ENCODE peak calls at places on chromosome 7, in four cellular contexts. S is A549, F is K562, V is GM12878. D is an unnamed sample.
A peak's percentile ranks its signal among the peaks of the same experiment; 100 is the strongest.

GRCh38 chr7:131493559-131493958 is 62.9 kb downstream of the PODXL start:
- DNase-seq in V (no peak), F (no peak), S (no peak), D (no peak)

GRCh38 chr7:78207262-78207661 is 408.7 kb downstream of the PHTF2 start:
- DNase-seq in S (no peak), V (no peak), F (no peak), D (no peak)

GRCh38 chr7:22108151-22108845 is 162.6 kb upstream of the CDCA7L start:
- DNase-seq in S (no peak), V (no peak), F (no peak), D (no peak)

GRCh38 chr7:44646176-44646920 is 39.9 kb downstream of the OGDH start:
- DNase-seq in F (no peak), S (no peak), V (no peak), D (no peak)

GRCh38 chr7:18495412-18496335 is at the start of gene HDAC9:
- DNase-seq in V (peak; percentile 56), F (no peak), S (no peak), D (no peak)

GRCh38 chr7:17185690-17186070 is 112.8 kb upstream of the AHR start:
- DNase-seq in S (peak; percentile 56), F (no peak), V (peak; percentile 59), D (no peak)

GRCh38 chr7:100464791-100465190 is 731 bp upstream of the SPACDR start:
- DNase-seq in F (no peak), S (no peak), V (no peak), D (no peak)

GRCh38 chr7:96321670-96322372 is at the start of gene SLC25A13:
- DNase-seq in V (peak; percentile 40), F (peak; percentile 99), S (peak; percentile 92), D (peak; percentile 86)

GRCh38 chr7:137882806-137883205 is 36.0 kb upstream of the DGKI start:
- DNase-seq in S (no peak), F (no peak), V (no peak), D (no peak)

GRCh38 chr7:158803226-158803944 is 25.9 kb downstream of the ESYT2 start:
- DNase-seq in S (no peak), F (no peak), V (no peak), D (no peak)

GRCh38 chr7:96093435-96093834 is 228.5 kb downstream of the SLC25A13 start:
- DNase-seq in V (no peak), F (no peak), S (peak; percentile 18), D (no peak)

GRCh38 chr7:116836911-116837310 is 25.5 kb upstream of the CAPZA2 start:
- DNase-seq in S (peak; percentile 25), V (no peak), F (no peak), D (no peak)

GRCh38 chr7:150327308-150327707 is 4.0 kb upstream of the ACTR3C start:
- DNase-seq in S (no peak), F (no peak), V (no peak), D (no peak)

GRCh38 chr7:49398730-49399129 is 374.7 kb upstream of the VWC2 start:
- DNase-seq in F (no peak), V (no peak), S (no peak), D (no peak)

GRCh38 chr7:99270702-99271101 is 1.9 kb upstream of the MYH16 start:
- DNase-seq in S (peak; percentile 41), F (no peak), V (no peak), D (peak; percentile 43)

GRCh38 chr7:110881731-110882130 is 209.2 kb upstream of the LRRN3 start:
- DNase-seq in F (no peak), V (no peak), S (no peak), D (no peak)

GRCh38 chr7:159035571-159036073 is 109.0 kb downstream of the VIPR2 start:
- DNase-seq in V (no peak), S (no peak), F (no peak), D (no peak)

GRCh38 chr7:75928600-75928939 is 13.6 kb downstream of the POR start:
- DNase-seq in V (peak; percentile 61), F (no peak), S (no peak), D (no peak)

GRCh38 chr7:102170417-102170970 is 116.2 kb upstream of the SH2B2 start:
- DNase-seq in F (no peak), V (no peak), S (no peak), D (no peak)

GRCh38 chr7:7793249-7793648 is 74.8 kb upstream of the RPA3 start:
- DNase-seq in F (no peak), V (no peak), S (no peak), D (no peak)

GRCh38 chr7:82388138-82388537 is 55.4 kb downstream of the CACNA2D1 start:
- DNase-seq in V (no peak), F (no peak), S (no peak), D (no peak)

GRCh38 chr7:82376739-82377138 is 66.8 kb downstream of the CACNA2D1 start:
- DNase-seq in S (no peak), F (no peak), V (no peak), D (no peak)

GRCh38 chr7:82384779-82385178 is 58.8 kb downstream of the CACNA2D1 start:
- DNase-seq in F (no peak), V (no peak), S (no peak), D (no peak)

GRCh38 chr7:82384051-82384464 is 59.5 kb downstream of the CACNA2D1 start:
- DNase-seq in V (peak; percentile 28), S (no peak), F (no peak), D (no peak)

DNA sequence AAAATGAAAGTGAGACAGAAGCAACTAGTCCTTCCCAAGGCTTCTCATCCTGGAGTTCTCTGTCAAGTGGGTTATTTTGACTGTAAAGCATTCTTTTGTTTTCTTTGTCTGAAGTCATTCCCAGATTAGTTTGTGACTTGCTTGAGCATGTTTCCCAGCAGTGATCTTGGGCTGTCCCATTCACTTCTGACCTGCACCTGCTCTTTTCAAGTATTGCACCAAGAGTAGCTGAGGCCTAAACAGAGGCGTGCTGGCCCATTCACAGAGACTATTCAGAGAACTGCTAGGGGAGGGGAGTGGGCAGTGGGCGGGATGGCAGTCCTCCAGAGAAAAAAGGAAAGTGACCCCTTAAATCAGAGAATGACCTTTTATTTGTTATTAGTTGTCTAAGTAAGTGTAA is 61.3 kb downstream of the CACNA2D1 start:
- DNase-seq in F (no peak), V (no peak), S (no peak), D (no peak)
- TF ChIP-seq CHD4 in F (no peak), V (no peak), S (no peak), D (no peak)

GRCh38 chr7:142228681-142229080 is 29.2 kb downstream of the PRSS58 start:
- DNase-seq in F (no peak), V (no peak), S (no peak), D (no peak)

GRCh38 chr7:142231716-142232115 is 26.1 kb downstream of the PRSS58 start:
- DNase-seq in F (peak; percentile 31), V (no peak), S (peak; percentile 51), D (peak; percentile 20)
- TF ChIP-seq CHD4 in F (no peak), V (no peak), S (no peak), D (no peak)

DNA sequence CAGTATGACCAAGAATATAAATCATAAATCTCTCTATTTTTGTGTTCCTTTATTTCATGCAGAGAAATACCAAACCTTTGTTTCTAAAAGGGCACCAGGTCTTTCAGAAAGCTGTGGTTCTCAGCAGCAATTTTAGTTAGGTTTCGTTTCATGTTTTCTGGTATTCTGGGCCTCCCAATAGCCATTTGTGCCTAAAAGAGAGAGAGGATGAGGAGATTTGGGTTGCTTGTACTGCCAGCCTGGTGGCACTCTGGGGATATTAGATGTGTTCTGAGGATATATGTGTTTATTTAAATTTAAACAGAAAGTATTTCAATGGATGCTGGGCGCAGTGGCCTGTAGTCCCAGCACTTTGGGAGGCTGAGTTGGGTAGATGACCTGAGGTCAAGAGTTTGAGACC is 471.7 kb downstream of the AUTS2 start:
- DNase-seq in V (peak; percentile 44), F (no peak), S (no peak), D (no peak)
- TF ChIP-seq CHD4 in V (no peak), F (no peak), S (no peak), D (no peak)

GRCh38 chr7:951881-952547 is 2.5 kb downstream of the ADAP1 start:
- DNase-seq in V (no peak), F (no peak), S (no peak), D (no peak)
- TF ChIP-seq CHD4 in V (no peak), F (no peak), S (no peak), D (no peak)

GRCh38 chr7:151836191-151836926 is 40.6 kb downstream of the PRKAG2 start:
- DNase-seq in F (no peak), V (no peak), S (no peak), D (no peak)
- TF ChIP-seq CHD4 in F (no peak), V (no peak), S (no peak), D (no peak)

DNA sequence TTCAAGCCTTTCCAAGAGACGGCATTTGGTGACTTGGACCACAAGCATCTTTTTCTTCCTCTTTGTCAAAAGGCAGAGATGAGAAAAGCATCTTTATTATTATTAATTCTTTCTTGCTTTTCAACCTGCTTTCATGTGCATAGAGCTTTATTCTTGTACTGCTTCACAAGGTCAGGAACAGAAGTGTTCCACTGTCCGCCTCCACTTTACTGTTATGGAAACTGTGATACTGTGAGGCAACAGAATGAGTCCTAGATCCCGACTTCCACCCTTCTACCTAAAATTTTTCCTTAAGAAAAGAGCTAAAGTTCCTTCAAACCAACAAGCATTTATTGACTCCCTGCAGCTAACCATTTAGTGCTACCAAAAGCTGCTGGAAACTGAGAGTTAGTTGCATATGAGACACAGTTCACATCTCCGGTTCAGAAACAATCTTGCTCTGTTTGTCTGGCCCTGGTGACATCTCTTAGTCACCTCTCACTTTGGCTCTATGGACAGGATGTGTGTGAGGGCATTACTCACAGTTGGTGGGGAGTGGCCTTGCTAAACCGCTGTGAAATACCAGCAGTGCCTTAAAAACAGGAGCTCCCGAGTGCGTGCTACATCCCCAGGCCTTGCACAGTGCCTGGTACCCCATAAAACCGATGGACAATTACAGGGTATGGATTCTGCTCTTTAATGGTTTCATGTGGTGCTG is 77.1 kb upstream of the TRIL start:
- DNase-seq in V (no peak), S (peak; percentile 19), F (no peak), D (peak; percentile 80)
- TF ChIP-seq CHD4 in V (no peak), S (no peak), F (no peak), D (no peak)

GRCh38 chr7:28434510-28434909 is 22.2 kb downstream of the CREB5 start:
- DNase-seq in F (no peak), V (no peak), S (no peak), D (no peak)
- TF ChIP-seq CHD4 in F (no peak), V (no peak), S (no peak), D (no peak)

GRCh38 chr7:43465581-43466554 is 117.0 kb upstream of the STK17A start:
- DNase-seq in V (no peak), S (no peak), F (no peak), D (no peak)

GRCh38 chr7:43470110-43470509 is 112.8 kb upstream of the STK17A start:
- DNase-seq in F (no peak), S (no peak), V (no peak), D (no peak)

GRCh38 chr7:43469051-43469450 is 113.9 kb upstream of the STK17A start:
- DNase-seq in V (no peak), F (no peak), S (no peak), D (no peak)

GRCh38 chr7:43467846-43468245 is 115.1 kb upstream of the STK17A start:
- DNase-seq in S (no peak), V (no peak), F (no peak), D (no peak)

GRCh38 chr7:43467406-43467805 is 115.5 kb upstream of the STK17A start:
- DNase-seq in S (no peak), V (no peak), F (no peak), D (no peak)
- TF ChIP-seq CHD4 in S (no peak), V (no peak), F (no peak), D (no peak)

D was measured in HepG2.